ENCODE peak calls at places on chromosome 11, in nine cellular contexts. Z is psoas muscle; M is cardiac muscle cell; A is heart left ventricle; O is CD8-positive, alpha-beta T cell; F is SK-N-MC; W is A673; X is neuronal stem cell; Y is AG04450. L is an unnamed sample. For H3K9me3, the result is how much of the 10 kb centered on the place peaks cover.

GRCh38 chr11:96137357-96137756 is 205.6 kb downstream of the MAML2 start:
- DNase-seq in Z (no peak), M (no peak), A (no peak), O (no peak), F (no peak), W (no peak), X (no peak), Y (no peak), L (no peak)

GRCh38 chr11:32060063-32060462 is 30.8 kb upstream of the RCN1 start:
- DNase-seq in Z (no peak), M (no peak), A (no peak), O (no peak), F (no peak), W (no peak), X (no peak), Y (no peak), L (no peak)

GRCh38 chr11:123122341-123122740 is 60.4 kb upstream of the HSPA8 start:
- DNase-seq in Z (no peak), M (no peak), A (no peak), O (no peak), F (no peak), W (peak), X (no peak), Y (no peak), L (no peak)

GRCh38 chr11:66022401-66023185 is 3.7 kb downstream of the CATSPER1 start:
- DNase-seq in Z (peak), M (peak), A (peak), O (peak), F (no peak), W (peak), X (peak), Y (no peak), L (peak)

GRCh38 chr11:12402027-12402426 is 24.7 kb downstream of the PARVA start:
- DNase-seq in Z (no peak), M (no peak), A (no peak), O (no peak), F (no peak), W (no peak), X (no peak), Y (no peak), L (no peak)

GRCh38 chr11:43316451-43316850 is 4.7 kb downstream of the API5 start:
- DNase-seq in Z (no peak), M (no peak), A (no peak), O (no peak), F (no peak), W (no peak), X (no peak), Y (no peak), L (peak)

GRCh38 chr11:117520201-117520600 is 192.5 kb downstream of the CEP164 start:
- DNase-seq in Z (no peak), M (no peak), A (no peak), O (no peak), F (no peak), W (no peak), X (no peak), Y (no peak), L (no peak)

GRCh38 chr11:125348704-125349635 is 147.1 kb downstream of the FEZ1 start:
- DNase-seq in Z (peak), M (peak), A (no peak), O (no peak), F (no peak), W (peak), X (no peak), Y (no peak), L (peak)

GRCh38 chr11:28760676-28761390 is 652.6 kb downstream of the METTL15 start:
- DNase-seq in Z (no peak), M (no peak), A (no peak), O (no peak), F (no peak), W (no peak), X (no peak), Y (no peak), L (no peak)

GRCh38 chr11:17845431-17845881 is 110.9 kb downstream of the KCNC1 start:
- DNase-seq in Z (no peak), M (no peak), A (no peak), O (no peak), F (no peak), W (no peak), X (no peak), Y (peak), L (no peak)

GRCh38 chr11:32259641-32260081 is 168.8 kb downstream of the RCN1 start:
- DNase-seq in Z (no peak), M (peak), A (no peak), O (no peak), F (no peak), W (peak), X (no peak), Y (peak), L (peak)

GRCh38 chr11:123487157-123487744 is 57.2 kb downstream of the GRAMD1B start:
- DNase-seq in Z (no peak), M (no peak), A (no peak), O (no peak), F (no peak), W (no peak), X (no peak), Y (no peak), L (no peak)

GRCh38 chr11:27816200-27816599 is 115.9 kb upstream of the BDNF start:
- DNase-seq in Z (no peak), M (no peak), A (no peak), O (no peak), F (no peak), W (no peak), X (no peak), Y (no peak), L (no peak)

GRCh38 chr11:62909107-62909894 is 11.9 kb downstream of the CHRM1 start:
- DNase-seq in Z (peak), M (peak), A (peak), O (no peak), F (peak), W (peak), X (peak), Y (peak), L (peak)

GRCh38 chr11:66762088-66762487 is 33.1 kb upstream of the SPTBN2 start:
- DNase-seq in Z (no peak), M (no peak), A (no peak), O (no peak), F (no peak), W (no peak), X (no peak), Y (no peak), L (no peak)

DNA sequence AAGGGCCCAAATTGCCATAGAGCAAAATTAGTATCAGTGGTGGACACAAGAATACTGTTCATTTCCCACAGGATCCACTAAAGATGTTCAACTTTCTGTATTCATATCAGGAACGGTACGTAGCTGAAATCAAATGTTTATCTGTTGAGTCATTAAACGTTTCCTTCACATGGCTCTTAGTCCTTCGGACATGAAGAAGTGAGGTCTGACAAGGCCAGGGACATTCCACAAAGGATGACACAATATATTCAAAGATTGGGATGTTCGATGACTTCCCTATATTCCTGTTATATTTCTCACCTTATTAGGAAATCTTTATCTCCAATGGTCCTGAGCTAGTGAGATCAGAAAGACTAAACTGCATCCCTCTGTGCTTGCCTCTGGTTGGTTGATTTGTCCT is 129.0 kb downstream of the ETS1 start:
- DNase-seq in Z (no peak), M (no peak), A (no peak), O (no peak), F (no peak), W (no peak), X (no peak), Y (peak), L (no peak)
- H3K27ac ChIP-seq in Z (no peak), M (no peak), A (peak), O (no peak), F (no peak), W (no peak), X (no peak), Y (peak), L (no peak)

DNA sequence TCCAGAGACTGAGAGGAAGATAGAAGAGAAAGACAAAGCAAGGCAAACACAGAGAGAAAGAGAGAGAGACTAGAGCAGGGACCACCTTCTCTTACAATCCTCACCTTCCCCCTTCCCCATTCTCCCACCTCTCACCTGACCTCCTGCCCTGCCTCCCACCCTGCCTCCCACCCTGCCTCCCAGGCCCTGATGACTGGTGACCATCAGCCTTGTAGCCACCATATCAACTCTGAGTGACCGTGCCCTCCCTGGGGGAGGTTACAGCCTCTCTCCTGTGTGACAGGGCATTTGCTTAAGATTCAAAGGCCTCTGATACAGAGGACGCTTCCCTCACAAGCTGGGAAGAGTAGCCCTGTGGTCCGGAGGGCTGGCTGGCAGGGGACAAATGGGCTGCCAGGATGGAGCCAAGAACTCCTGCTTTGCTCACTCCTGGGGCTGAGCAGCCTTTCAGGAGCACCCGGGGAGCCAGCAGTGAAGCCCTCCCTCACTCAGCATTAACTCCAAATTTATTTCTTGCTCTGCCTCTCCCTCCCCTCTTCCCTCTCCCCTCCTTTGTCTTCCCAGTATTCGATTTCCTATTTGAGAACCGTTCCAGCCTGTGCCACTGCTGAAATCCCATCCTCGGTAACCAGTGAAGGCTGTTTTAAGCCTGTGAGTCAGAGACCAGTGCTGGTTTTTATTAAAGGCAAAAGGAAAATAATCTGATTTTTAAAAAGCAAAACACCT is 125.2 kb upstream of the SYT13 start:
- DNase-seq in Z (no peak), M (no peak), A (no peak), O (no peak), F (no peak), W (peak), X (no peak), Y (no peak), L (no peak)
- H3K4me3 ChIP-seq in Z (no peak), M (no peak), A (no peak), O (no peak), F (peak), W (no peak), X (no peak), Y (no peak), L (no peak)

GRCh38 chr11:50071584-50072225 is 39.0 kb downstream of the OR4C45 start:
- DNase-seq in Z (no peak), M (no peak), A (no peak), O (no peak), F (no peak), W (no peak), X (no peak), Y (no peak), L (no peak)

GRCh38 chr11:50075856-50076255 is 43.2 kb downstream of the OR4C45 start:
- DNase-seq in Z (no peak), M (no peak), A (no peak), O (no peak), F (no peak), W (no peak), X (no peak), Y (no peak), L (no peak)

GRCh38 chr11:50073113-50074105 is 40.7 kb downstream of the OR4C45 start:
- DNase-seq in Z (no peak), M (no peak), A (no peak), O (no peak), F (no peak), W (no peak), X (no peak), Y (no peak), L (no peak)

GRCh38 chr11:50072226-50073112 is 39.8 kb downstream of the OR4C45 start:
- DNase-seq in Z (no peak), M (no peak), A (no peak), O (no peak), F (no peak), W (no peak), X (no peak), Y (no peak), L (no peak)

GRCh38 chr11:50074161-50074560 is 41.5 kb downstream of the OR4C45 start:
- DNase-seq in Z (no peak), M (no peak), A (no peak), O (no peak), F (no peak), W (no peak), X (no peak), Y (no peak), L (no peak)
- H3K9me3 ChIP-seq in Z (under half), M (under half), A (under half), O (under half), F (under half), W (half or more), X (half or more), Y (half or more), L (under half)

GRCh38 chr11:103491777-103492176 is 382.6 kb downstream of the DYNC2H1 start:
- DNase-seq in Z (no peak), M (no peak), A (no peak), O (no peak), F (no peak), W (peak), X (no peak), Y (no peak), L (no peak)
- H3K27ac ChIP-seq in Z (no peak), M (no peak), A (no peak), O (no peak), F (peak), W (no peak), X (no peak), Y (no peak), L (no peak)

GRCh38 chr11:3854977-3855807 is at the start of gene STIM1:
- DNase-seq in Z (peak), M (peak), A (peak), O (peak), F (peak), W (peak), X (peak), Y (peak), L (peak)
- H3K4me3 ChIP-seq in Z (peak), M (peak), A (peak), O (peak), F (peak), W (peak), X (peak), Y (peak), L (peak)

DNA sequence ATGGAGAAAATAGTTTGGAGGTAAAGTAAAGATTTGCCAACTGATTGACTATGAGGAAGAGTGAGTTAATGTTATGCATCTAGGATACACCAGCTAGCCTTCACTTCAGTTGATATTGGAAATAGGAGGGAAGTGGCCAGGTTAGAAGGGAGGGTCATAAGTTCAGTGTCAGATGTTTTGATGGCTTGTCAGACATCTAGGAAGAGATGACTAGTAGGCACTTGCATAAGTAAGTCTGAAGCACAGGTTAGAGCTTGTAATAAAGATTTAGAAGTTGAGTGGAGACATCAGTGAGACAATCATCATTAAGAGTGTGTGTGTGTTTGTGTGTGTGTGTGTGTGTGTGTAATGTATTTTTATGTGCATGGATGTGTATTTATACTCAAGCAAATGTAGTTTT is 146.1 kb downstream of the OR4C45 start:
- DNase-seq in Z (no peak), M (no peak), A (no peak), O (no peak), F (no peak), W (no peak), X (no peak), Y (no peak), L (no peak)
- H3K9me3 ChIP-seq in Z (under half), M (under half), A (under half), O (under half), F (under half), W (under half), X (under half), Y (under half), L (under half)

L was measured in SJCRH30.